ENCODE peak calls at places on chromosomes 1 and 21, in six cellular contexts. J is transverse colon, B is heart left ventricle, Y is cardiac fibroblast, C is coronary artery, P is tibial artery. V is an unnamed sample.

GRCh38 chr21:41642399-41642798 is 124.5 kb downstream of the RIPK4 start:
- DNase-seq in Y (peak), P (no peak), J (no peak), B (no peak), C (no peak), V (peak)

GRCh38 chr1:6010554-6010953 is 18.3 kb upstream of the NPHP4 start:
- DNase-seq in P (no peak), J (no peak), Y (no peak), C (no peak), B (peak), V (no peak)

GRCh38 chr21:46078984-46079356 is 18.9 kb upstream of the COL6A2 start:
- DNase-seq in J (no peak), Y (no peak), P (no peak), B (peak), C (peak), V (peak)

GRCh38 chr1:89761901-89762300 is 58.9 kb upstream of the LRRC8D start:
- DNase-seq in Y (peak), B (no peak), P (no peak), C (no peak), J (no peak), V (no peak)

GRCh38 chr1:2468041-2468472 is 8.0 kb upstream of the PLCH2 start:
- DNase-seq in B (no peak), P (no peak), J (no peak), Y (peak), C (no peak), V (no peak)

GRCh38 chr21:41952568-41953248 is 1.1 kb downstream of the C2CD2 start:
- DNase-seq in C (no peak), P (no peak), Y (no peak), B (no peak), J (peak), V (peak)

GRCh38 chr21:30209571-30209970 is 6.3 kb downstream of the CLDN8 start:
- DNase-seq in C (no peak), Y (peak), P (no peak), J (no peak), B (no peak), V (no peak)

GRCh38 chr1:86466986-86467385 is 1.7 kb upstream of the CLCA1 start:
- DNase-seq in P (no peak), Y (no peak), C (no peak), B (no peak), J (no peak), V (peak)

GRCh38 chr1:71721532-71721931 is 560.8 kb downstream of the NEGR1 start:
- DNase-seq in Y (no peak), P (no peak), J (no peak), B (no peak), C (no peak), V (no peak)

GRCh38 chr1:173478099-173478555 is 992 bp downstream of the PRDX6 start:
- DNase-seq in Y (peak), B (peak), J (peak), P (peak), C (peak), V (peak)

GRCh38 chr1:115671176-115672062 is 29.6 kb downstream of the VANGL1 start:
- DNase-seq in C (peak), J (peak), B (no peak), P (no peak), Y (no peak), V (peak)

GRCh38 chr1:246372502-246372901 is 134.6 kb downstream of the SMYD3 start:
- DNase-seq in C (no peak), P (no peak), Y (peak), J (no peak), B (no peak), V (no peak)

GRCh38 chr1:30572192-30572591 is 151.2 kb downstream of the MATN1 start:
- DNase-seq in B (no peak), C (no peak), Y (no peak), J (no peak), P (no peak), V (no peak)

GRCh38 chr1:225481738-225482137 is 53.9 kb upstream of the LBR start:
- DNase-seq in B (no peak), C (no peak), J (no peak), Y (no peak), P (no peak), V (no peak)

DNA sequence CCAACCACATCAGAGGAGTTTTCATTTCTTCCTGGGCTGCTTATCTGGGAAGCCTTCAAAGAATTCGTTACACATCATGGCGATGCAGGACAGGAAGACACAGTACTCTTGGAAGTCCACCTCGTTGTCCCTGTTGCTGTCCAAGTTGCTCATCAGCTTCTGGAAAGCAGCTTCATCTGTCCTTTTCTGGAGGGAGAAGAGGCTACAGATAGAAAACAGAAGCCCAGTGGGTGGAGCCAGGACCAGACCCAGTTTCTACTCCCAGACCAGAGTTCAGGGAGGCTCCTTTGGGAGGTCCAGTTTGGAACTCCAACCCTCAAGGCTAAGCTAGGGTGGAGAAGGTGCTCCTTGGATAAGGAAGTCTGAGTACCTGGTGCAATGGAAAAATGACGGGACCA is 1.9 kb downstream of the S100A4 start:
- DNase-seq in C (no peak), B (no peak), Y (no peak), P (peak), J (no peak), V (no peak)
- H3K4me3 ChIP-seq in C (peak), B (no peak), Y (no peak), P (peak), J (no peak), V (peak)

DNA sequence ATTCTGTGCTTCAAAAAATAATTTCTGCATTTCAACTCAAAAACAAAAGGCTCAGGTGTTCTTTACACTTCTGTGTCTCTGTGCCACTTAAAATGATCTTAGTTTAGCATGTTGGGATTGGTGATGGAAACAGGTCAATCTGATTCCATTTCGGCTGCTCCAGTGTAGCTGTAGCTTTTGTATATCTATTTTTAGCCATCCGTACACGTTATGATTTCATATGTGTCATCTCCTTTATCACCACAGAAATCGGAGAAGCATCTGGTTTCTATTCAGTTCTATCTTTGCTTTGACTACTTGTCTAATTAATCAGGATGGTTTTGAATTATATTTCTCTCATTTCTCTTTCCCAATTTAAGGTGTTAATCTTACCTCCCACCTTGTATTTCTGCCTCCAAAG is 41.1 kb downstream of the RGS21 start:
- DNase-seq in C (no peak), Y (no peak), B (no peak), P (no peak), J (no peak), V (no peak)
- TF ChIP-seq CTCF in C (no peak), Y (no peak), B (no peak), P (no peak), J (no peak), V (no peak)

GRCh38 chr1:228368801-228369607 is 37.6 kb downstream of the TRIM11 start:
- DNase-seq in C (no peak), P (peak), Y (peak), B (peak), J (no peak), V (no peak)
- H3K4me3 ChIP-seq in C (no peak), P (no peak), Y (no peak), B (no peak), J (no peak), V (no peak)

DNA sequence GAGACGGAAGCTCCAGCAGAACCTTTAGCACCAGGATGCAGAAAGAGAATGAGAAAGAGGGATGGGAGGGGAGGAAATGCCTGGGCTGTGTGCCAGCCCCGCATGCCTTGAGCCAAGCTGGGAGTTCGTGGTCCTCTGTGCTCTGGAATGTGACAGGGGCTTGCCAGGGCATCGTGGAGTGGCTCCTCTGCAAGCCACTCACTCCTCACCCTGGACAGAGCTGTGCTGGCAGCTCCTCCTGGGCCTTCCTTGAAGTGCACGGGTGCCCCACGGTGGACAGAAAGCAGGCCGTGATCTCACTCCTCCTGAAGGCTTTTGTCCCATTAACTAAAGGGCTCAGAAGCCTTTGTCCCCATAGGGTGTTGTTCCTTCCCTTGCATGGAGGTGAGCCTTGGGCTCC is 34.8 kb upstream of the PRELP start:
- DNase-seq in B (peak), J (peak), Y (peak), P (peak), C (peak), V (peak)
- TF ChIP-seq CTCF in B (peak), J (peak), Y (peak), P (peak), C (peak), V (peak)

GRCh38 chr1:47178665-47179022 is 11.2 kb downstream of the PDZK1IP1 start:
- DNase-seq in B (no peak), C (no peak), P (no peak), Y (no peak), J (no peak), V (no peak)
- H3K4me3 ChIP-seq in B (no peak), C (peak), P (peak), Y (peak), J (no peak), V (peak)

GRCh38 chr1:32612189-32612881 is 38.0 kb downstream of the ZBTB8OS start:
- DNase-seq in C (peak), J (peak), Y (peak), B (peak), P (peak), V (peak)
- TF ChIP-seq CTCF in C (no peak), J (peak), Y (peak), B (peak), P (no peak), V (peak)

GRCh38 chr1:9201421-9202239 is 32.9 kb upstream of the H6PD start:
- DNase-seq in P (peak), B (no peak), J (peak), Y (peak), C (no peak), V (peak)

GRCh38 chr1:9200441-9200840 is 34.1 kb upstream of the H6PD start:
- DNase-seq in Y (no peak), B (no peak), C (no peak), J (no peak), P (no peak), V (peak)

GRCh38 chr1:9196129-9197040 is 38.2 kb upstream of the H6PD start:
- DNase-seq in C (no peak), Y (peak), B (peak), P (peak), J (peak), V (peak)

GRCh38 chr1:9197186-9198099 is 37.1 kb upstream of the H6PD start:
- DNase-seq in J (no peak), Y (no peak), C (no peak), B (peak), P (peak), V (peak)

GRCh38 chr1:9198538-9199361 is 35.8 kb upstream of the H6PD start:
- DNase-seq in Y (peak), P (no peak), C (no peak), B (peak), J (no peak), V (peak)
- H3K4me3 ChIP-seq in Y (no peak), P (peak), C (peak), B (peak), J (no peak), V (peak)

DNA sequence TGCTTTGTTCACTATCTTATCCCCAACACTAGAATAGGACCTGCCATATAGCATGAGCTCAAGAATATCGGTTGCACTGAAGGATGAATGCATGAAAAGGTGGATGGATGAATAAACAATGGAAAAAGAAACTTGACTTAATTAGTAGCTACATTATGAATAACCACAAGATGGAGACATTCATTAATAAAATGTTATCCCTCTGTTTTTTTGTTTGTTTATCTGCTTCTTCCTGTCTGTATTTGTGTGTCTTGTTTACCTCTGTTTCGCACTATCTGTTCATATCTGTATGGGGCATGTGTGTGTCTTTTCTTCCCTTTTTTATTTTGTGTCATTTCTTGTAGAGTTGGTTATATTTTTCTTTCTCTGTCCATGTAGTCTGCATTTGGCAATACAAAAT is 1.1 kb upstream of the OR14I1 start:
- DNase-seq in Y (no peak), C (no peak), B (no peak), P (no peak), J (no peak), V (no peak)
- TF ChIP-seq CTCF in Y (no peak), C (no peak), B (no peak), P (no peak), J (peak), V (no peak)

V was measured in fibroblast of mammary gland.